ENCODE peak calls at places on chromosomes 7 and 10, in four cellular contexts. One of them, this sample, is unnamed. For H3K4me1, the result is how much of the 10 kb centered on the place peaks cover.

GRCh38 chr10:116629340-116629739 is 8.6 kb downstream of the PNLIPRP2 start:
- DNase-seq in GM12878: no peak
- DNase-seq in PC-9: no peak
- DNase-seq in uterus: no peak
- DNase-seq in this sample: no peak

GRCh38 chr7:112135815-112136706 is 70.1 kb downstream of the DOCK4 start:
- DNase-seq in GM12878: no peak
- DNase-seq in uterus: peak
- DNase-seq in PC-9: no peak
- DNase-seq in this sample: no peak

GRCh38 chr7:86900886-86901285 is 158.6 kb downstream of the ELAPOR2 start:
- DNase-seq in uterus: no peak
- DNase-seq in PC-9: no peak
- DNase-seq in GM12878: no peak
- DNase-seq in this sample: no peak

GRCh38 chr10:85547460-85548023 is 819.1 kb downstream of the GRID1 start:
- DNase-seq in GM12878: no peak
- DNase-seq in uterus: no peak
- DNase-seq in PC-9: no peak
- DNase-seq in this sample: no peak

GRCh38 chr10:79352035-79352595 is 4.8 kb downstream of the PPIF start:
- DNase-seq in GM12878: no peak
- DNase-seq in uterus: no peak
- DNase-seq in PC-9: no peak
- DNase-seq in this sample: no peak

GRCh38 chr10:62352356-62352963 is 21.7 kb upstream of the ZNF365 start:
- DNase-seq in GM12878: no peak
- DNase-seq in PC-9: no peak
- DNase-seq in uterus: no peak
- DNase-seq in this sample: no peak

GRCh38 chr7:24979470-24979862 is 512 bp downstream of the OSBPL3 start:
- DNase-seq in uterus: peak
- DNase-seq in PC-9: peak
- DNase-seq in GM12878: no peak
- DNase-seq in this sample: peak

GRCh38 chr7:64183126-64183742 is 23.8 kb upstream of the ZNF735 start:
- DNase-seq in GM12878: no peak
- DNase-seq in PC-9: peak
- DNase-seq in uterus: no peak
- DNase-seq in this sample: peak

GRCh38 chr7:18792866-18793595 is 297.5 kb downstream of the HDAC9 start:
- DNase-seq in PC-9: no peak
- DNase-seq in uterus: no peak
- DNase-seq in GM12878: no peak
- DNase-seq in this sample: no peak

GRCh38 chr10:67925449-67926005 is 41.1 kb downstream of the SIRT1 start:
- DNase-seq in PC-9: no peak
- DNase-seq in uterus: no peak
- DNase-seq in GM12878: no peak
- DNase-seq in this sample: no peak

GRCh38 chr10:60182691-60183090 is 207.0 kb downstream of the ANK3 start:
- DNase-seq in PC-9: no peak
- DNase-seq in uterus: no peak
- DNase-seq in GM12878: no peak
- DNase-seq in this sample: no peak

GRCh38 chr7:105423987-105424386 is 35.3 kb upstream of the SRPK2 start:
- DNase-seq in uterus: no peak
- DNase-seq in PC-9: no peak
- DNase-seq in GM12878: no peak
- DNase-seq in this sample: no peak

GRCh38 chr7:868189-868486 is 8.2 kb upstream of the GET4 start:
- DNase-seq in GM12878: no peak
- DNase-seq in uterus: no peak
- DNase-seq in PC-9: no peak
- DNase-seq in this sample: no peak

GRCh38 chr7:4791101-4791737 is 15.8 kb downstream of the AP5Z1 start:
- DNase-seq in GM12878: no peak
- DNase-seq in uterus: no peak
- DNase-seq in PC-9: no peak
- DNase-seq in this sample: no peak

GRCh38 chr10:75911426-75911825 is 480.0 kb downstream of the LRMDA start:
- DNase-seq in uterus: no peak
- DNase-seq in GM12878: no peak
- DNase-seq in PC-9: no peak
- DNase-seq in this sample: no peak

GRCh38 chr10:2610946-2611345 is 456.4 kb upstream of the PFKP start:
- DNase-seq in GM12878: no peak
- DNase-seq in uterus: no peak
- DNase-seq in PC-9: no peak
- DNase-seq in this sample: no peak

GRCh38 chr7:39184387-39184786 is 206.7 kb downstream of the POU6F2 start:
- DNase-seq in PC-9: no peak
- DNase-seq in uterus: no peak
- DNase-seq in GM12878: no peak
- DNase-seq in this sample: no peak

GRCh38 chr7:11177793-11178192 is 204.1 kb downstream of the PHF14 start:
- DNase-seq in GM12878: no peak
- DNase-seq in PC-9: no peak
- DNase-seq in uterus: no peak
- DNase-seq in this sample: no peak

GRCh38 chr10:95841711-95842498 is 65.9 kb upstream of the CC2D2B start:
- DNase-seq in PC-9: peak
- DNase-seq in uterus: no peak
- DNase-seq in GM12878: no peak
- DNase-seq in this sample: no peak

GRCh38 chr7:23938230-23938629 is 228.2 kb downstream of the STK31 start:
- DNase-seq in PC-9: no peak
- DNase-seq in uterus: no peak
- DNase-seq in GM12878: no peak
- DNase-seq in this sample: no peak

GRCh38 chr7:81081626-81082025 is 162.8 kb upstream of the SEMA3C start:
- DNase-seq in GM12878: no peak
- DNase-seq in PC-9: no peak
- DNase-seq in uterus: no peak
- DNase-seq in this sample: no peak

GRCh38 chr7:130009848-130010688 is 41.1 kb downstream of the ZC3HC1 start:
- DNase-seq in uterus: no peak
- DNase-seq in PC-9: peak
- DNase-seq in GM12878: peak
- DNase-seq in this sample: peak

GRCh38 chr10:78910886-78911285 is 157.9 kb upstream of the ZMIZ1 start:
- DNase-seq in PC-9: no peak
- DNase-seq in uterus: no peak
- DNase-seq in GM12878: no peak
- DNase-seq in this sample: no peak

GRCh38 chr7:44772867-44773266 is 23.6 kb upstream of the PPIA start:
- DNase-seq in GM12878: no peak
- DNase-seq in PC-9: no peak
- DNase-seq in uterus: no peak
- DNase-seq in this sample: no peak

GRCh38 chr10:25226775-25227682 is 52.2 kb downstream of the GPR158 start:
- DNase-seq in PC-9: peak
- DNase-seq in uterus: no peak
- DNase-seq in GM12878: peak
- DNase-seq in this sample: peak

GRCh38 chr7:36881206-36881605 is 156.9 kb upstream of the AOAH start:
- DNase-seq in uterus: no peak
- DNase-seq in PC-9: no peak
- DNase-seq in GM12878: no peak
- DNase-seq in this sample: no peak

GRCh38 chr10:85193796-85194195 is 865.4 kb downstream of the CCSER2 start:
- DNase-seq in PC-9: no peak
- DNase-seq in GM12878: no peak
- DNase-seq in uterus: no peak
- DNase-seq in this sample: no peak

GRCh38 chr10:15120523-15120922 is 23.4 kb downstream of the RPP38 start:
- DNase-seq in PC-9: no peak
- DNase-seq in uterus: no peak
- DNase-seq in GM12878: no peak
- DNase-seq in this sample: no peak

GRCh38 chr10:62511656-62512055 is 137.5 kb downstream of the ZNF365 start:
- DNase-seq in GM12878: peak
- DNase-seq in PC-9: no peak
- DNase-seq in uterus: no peak
- DNase-seq in this sample: no peak

DNA sequence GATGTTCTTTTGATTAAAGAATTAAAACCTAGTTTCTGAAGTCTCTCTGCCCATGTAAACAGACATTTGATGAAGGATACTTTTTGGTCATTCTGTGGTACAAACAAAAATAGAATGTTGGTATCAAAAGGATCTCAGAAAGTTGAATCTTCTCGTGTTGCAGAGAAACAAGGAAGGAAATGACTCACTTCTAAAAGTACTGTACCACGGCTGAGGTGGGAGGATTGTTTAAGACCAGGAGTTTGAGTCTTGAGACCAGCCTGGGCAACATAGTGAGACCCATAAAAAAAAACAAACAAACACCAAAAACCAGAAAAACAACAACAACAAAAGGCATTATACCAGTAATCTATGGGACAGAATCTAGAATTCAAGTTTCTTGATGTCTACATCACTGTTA is 69.7 kb downstream of the PRSS58 start:
- DNase-seq in GM12878: peak
- DNase-seq in PC-9: no peak
- DNase-seq in uterus: no peak
- DNase-seq in this sample: no peak
- H3K4me3 ChIP-seq in GM12878: no peak
- H3K4me3 ChIP-seq in PC-9: no peak
- H3K4me3 ChIP-seq in uterus: no peak
- H3K4me3 ChIP-seq in this sample: no peak

GRCh38 chr7:27139335-27140107 is 4.0 kb downstream of the HOXA5 start:
- DNase-seq in GM12878: no peak
- DNase-seq in PC-9: no peak
- DNase-seq in uterus: no peak
- DNase-seq in this sample: peak

GRCh38 chr7:27141138-27141537 is 2.3 kb downstream of the HOXA5 start:
- DNase-seq in PC-9: no peak
- DNase-seq in GM12878: no peak
- DNase-seq in uterus: no peak
- DNase-seq in this sample: no peak

GRCh38 chr7:27141591-27142561 is 1.6 kb downstream of the HOXA5 start:
- DNase-seq in uterus: no peak
- DNase-seq in GM12878: no peak
- DNase-seq in PC-9: no peak
- DNase-seq in this sample: no peak

GRCh38 chr7:27138987-27139334 is 4.5 kb downstream of the HOXA5 start:
- DNase-seq in GM12878: no peak
- DNase-seq in PC-9: no peak
- DNase-seq in uterus: no peak
- DNase-seq in this sample: no peak

GRCh38 chr7:27140108-27140842 is 3.2 kb downstream of the HOXA5 start:
- DNase-seq in GM12878: no peak
- DNase-seq in PC-9: no peak
- DNase-seq in uterus: no peak
- DNase-seq in this sample: no peak
- H3K4me1 ChIP-seq in GM12878: under half
- H3K4me1 ChIP-seq in PC-9: under half
- H3K4me1 ChIP-seq in uterus: under half
- H3K4me1 ChIP-seq in this sample: under half

GRCh38 chr7:46150721-46151120 is 229.6 kb upstream of the IGFBP3 start:
- DNase-seq in PC-9: no peak
- DNase-seq in uterus: no peak
- DNase-seq in GM12878: no peak
- DNase-seq in this sample: no peak

GRCh38 chr7:46150202-46150601 is 229.1 kb upstream of the IGFBP3 start:
- DNase-seq in GM12878: no peak
- DNase-seq in PC-9: no peak
- DNase-seq in uterus: no peak
- DNase-seq in this sample: no peak

GRCh38 chr7:46153951-46154787 is 233.1 kb upstream of the IGFBP3 start:
- DNase-seq in uterus: no peak
- DNase-seq in GM12878: peak
- DNase-seq in PC-9: peak
- DNase-seq in this sample: peak

GRCh38 chr7:46153583-46153950 is 232.5 kb upstream of the IGFBP3 start:
- DNase-seq in GM12878: no peak
- DNase-seq in PC-9: no peak
- DNase-seq in uterus: no peak
- DNase-seq in this sample: no peak

GRCh38 chr7:46152671-46153070 is 231.6 kb upstream of the IGFBP3 start:
- DNase-seq in GM12878: no peak
- DNase-seq in uterus: no peak
- DNase-seq in PC-9: no peak
- DNase-seq in this sample: no peak
- TF ChIP-seq CTCF in GM12878: no peak
- TF ChIP-seq CTCF in uterus: no peak
- TF ChIP-seq CTCF in PC-9: peak
- TF ChIP-seq CTCF in this sample: no peak

GRCh38 chr10:113523071-113523470 is 29.8 kb upstream of the HABP2 start:
- DNase-seq in GM12878: no peak
- DNase-seq in PC-9: no peak
- DNase-seq in uterus: no peak
- DNase-seq in this sample: no peak

GRCh38 chr10:113524120-113524519 is 28.7 kb upstream of the HABP2 start:
- DNase-seq in GM12878: no peak
- DNase-seq in PC-9: no peak
- DNase-seq in uterus: no peak
- DNase-seq in this sample: peak

GRCh38 chr10:113523628-113524027 is 29.2 kb upstream of the HABP2 start:
- DNase-seq in PC-9: no peak
- DNase-seq in uterus: no peak
- DNase-seq in GM12878: no peak
- DNase-seq in this sample: no peak

GRCh38 chr10:113525713-113526112 is 27.1 kb upstream of the HABP2 start:
- DNase-seq in PC-9: no peak
- DNase-seq in uterus: no peak
- DNase-seq in GM12878: no peak
- DNase-seq in this sample: no peak

DNA sequence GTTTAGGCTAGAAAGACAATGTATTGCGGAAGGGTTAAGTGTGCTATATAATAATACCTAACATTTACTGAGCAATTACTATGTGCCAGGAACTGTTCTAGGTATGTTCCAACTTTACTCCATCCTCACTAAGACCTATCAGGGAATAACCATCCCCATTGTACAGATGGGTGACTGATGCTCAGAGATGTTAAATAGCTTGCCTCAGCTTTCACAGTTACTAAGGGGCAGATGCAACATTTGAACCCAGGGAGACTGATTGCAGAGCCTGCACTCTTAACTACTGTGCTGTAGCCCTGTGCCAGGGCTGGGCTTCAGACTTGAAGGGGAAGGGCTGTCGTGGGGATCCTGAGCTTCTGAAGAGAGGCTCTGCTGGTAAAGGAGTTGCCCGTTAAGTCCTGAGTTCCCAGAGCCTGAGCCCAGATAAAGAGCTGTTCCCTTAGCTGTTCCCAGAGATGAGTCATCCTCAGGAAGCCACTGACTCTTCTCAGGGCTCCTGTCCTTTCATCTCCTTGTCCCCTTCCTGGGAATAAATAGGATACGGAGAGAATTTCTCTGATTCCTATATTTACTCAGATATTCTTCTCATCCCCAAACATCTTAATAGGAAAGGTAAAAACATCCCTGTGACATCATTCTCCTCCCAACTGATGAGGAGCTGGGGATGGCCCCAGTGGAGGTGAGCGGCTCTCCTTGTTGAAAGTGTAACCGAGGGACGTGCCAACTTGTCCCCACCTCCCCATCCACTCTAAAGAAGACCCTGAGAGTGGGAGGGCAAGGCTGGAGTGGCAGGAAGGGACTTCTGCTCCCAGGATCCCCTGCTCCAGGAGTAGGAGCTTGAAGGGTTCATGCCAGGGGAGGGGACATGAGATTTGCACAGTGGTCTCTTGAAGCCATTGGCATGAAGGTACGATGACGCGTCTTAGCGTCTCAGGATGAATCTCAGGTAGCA is 28.0 kb upstream of the HABP2 start:
- DNase-seq in uterus: no peak
- DNase-seq in PC-9: no peak
- DNase-seq in GM12878: no peak
- DNase-seq in this sample: no peak
- H3K4me3 ChIP-seq in uterus: no peak
- H3K4me3 ChIP-seq in PC-9: no peak
- H3K4me3 ChIP-seq in GM12878: no peak
- H3K4me3 ChIP-seq in this sample: no peak

This sample was measured in Caco-2.